ENCODE peak calls at places on chromosomes 16 and 17, in four cellular contexts. X is ACHN; T is T47D; N is activated T-helper 1 cell treated with anti-CD3 and anti-CD28 coated beads, Interleukin-12 subunit alpha, Interleukin-12 subunit beta, Interleukin-2, Interleukin-4 antibody, amounts not matched to agents 30 ng/mL and 10 ng/mL and 1 ng/mL, durations not matched to agents 14 hours and 24 hours and 36 hours. H is an unnamed sample.

GRCh38 chr16:51542856-51543510 is 391.9 kb upstream of the SALL1 start:
- DNase-seq in T (no peak), N (no peak), X (no peak), H (peak; percentile 71)

GRCh38 chr16:69861276-69862030 is 89.7 kb upstream of the CLEC18A start:
- DNase-seq in T (no peak), N (no peak), X (no peak), H (no peak)

GRCh38 chr16:50265260-50265659 is 1.1 kb upstream of the ADCY7 start:
- DNase-seq in N (no peak), T (no peak), X (peak; percentile 69), H (no peak)

GRCh38 chr17:34761646-34762045 is 182.3 kb downstream of the TMEM132E start:
- DNase-seq in T (no peak), X (no peak), N (no peak), H (no peak)

GRCh38 chr17:75087558-75088453 is at the start of gene SLC16A5:
- DNase-seq in X (no peak), T (peak; percentile 81), N (peak; percentile 49), H (peak; percentile 65)

GRCh38 chr17:79749156-79749815 is 18.5 kb downstream of the ENPP7 start:
- DNase-seq in X (peak; percentile 57), N (no peak), T (no peak), H (no peak)

GRCh38 chr17:79659376-79659775 is 48.5 kb upstream of the RBFOX3 start:
- DNase-seq in T (no peak), N (no peak), X (no peak), H (no peak)

GRCh38 chr16:78134944-78135619 is 35.6 kb downstream of the WWOX start:
- DNase-seq in T (no peak), N (no peak), X (no peak), H (no peak)

GRCh38 chr17:38918129-38918913 is 7.1 kb upstream of the LASP1NB start:
- DNase-seq in N (no peak), T (no peak), X (no peak), H (no peak)

H was measured in neuronal stem cell.